ENCODE peak calls at places on chromosomes 3 and 15, in five cellular contexts. J is C1 segment of cervical spinal cord; U is GM12865; K is activated CD4-positive, alpha-beta T cell treated with anti-CD3 and anti-CD28 coated beads, Interleukin-2, amount 50 U/mL, for 48 hours; L is adipocyte. A is an unnamed sample.

GRCh38 chr3:62373215-62373614 is at the start of gene FEZF2:
- DNase-seq in J (no peak), U (no peak), K (no peak), L (no peak), A (no peak)

GRCh38 chr3:145942052-145942451 is 218.9 kb downstream of the PLOD2 start:
- DNase-seq in J (no peak), U (no peak), K (no peak), L (no peak), A (no peak)

GRCh38 chr3:141050913-141051632 is at the start of gene SPSB4:
- DNase-seq in J (no peak), U (no peak), K (peak; percentile 39), L (peak; percentile 67), A (no peak)

GRCh38 chr3:194310516-194310915 is 40.6 kb downstream of the CPN2 start:
- DNase-seq in J (no peak), U (no peak), K (no peak), L (no peak), A (no peak)

GRCh38 chr15:29698030-29698701 is 124.1 kb downstream of the TJP1 start:
- DNase-seq in J (no peak), U (no peak), K (no peak), L (peak; percentile 15), A (no peak)

GRCh38 chr15:70049115-70049514 is 48.6 kb downstream of the TLE3 start:
- DNase-seq in J (no peak), U (no peak), K (no peak), L (no peak), A (no peak)

GRCh38 chr3:145070795-145071194 is 1090.2 kb downstream of the PLOD2 start:
- DNase-seq in J (no peak), U (no peak), K (no peak), L (no peak), A (no peak)

GRCh38 chr15:47351501-47351900 is 365.8 kb upstream of the SEMA6D start:
- DNase-seq in J (no peak), U (no peak), K (no peak), L (no peak), A (no peak)

GRCh38 chr3:115236496-115236895 is 89.4 kb upstream of the ZBTB20 start:
- DNase-seq in J (no peak), U (no peak), K (no peak), L (no peak), A (no peak)

GRCh38 chr3:151067158-151067557 is 18.3 kb upstream of the MED12L start:
- DNase-seq in J (no peak), U (peak; percentile 45), K (no peak), L (no peak), A (no peak)

GRCh38 chr3:45473841-45474240 is 85.5 kb downstream of the LARS2 start:
- DNase-seq in J (no peak), U (peak; percentile 14), K (no peak), L (peak; percentile 92), A (peak; percentile 72)

GRCh38 chr15:41969851-41970431 is 2.4 kb downstream of the EHD4 start:
- DNase-seq in J (no peak), U (peak; percentile 91), K (peak; percentile 25), L (no peak), A (no peak)

GRCh38 chr3:186938716-186939115 is 8.4 kb downstream of the ST6GAL1 start:
- DNase-seq in J (no peak), U (no peak), K (no peak), L (no peak), A (no peak)

GRCh38 chr3:180116203-180116602 is 79.5 kb upstream of the PEX5L start:
- DNase-seq in J (no peak), U (no peak), K (no peak), L (no peak), A (no peak)

GRCh38 chr15:91151781-91152563 is 51.9 kb downstream of the SV2B start:
- DNase-seq in J (no peak), U (no peak), K (no peak), L (no peak), A (no peak)

GRCh38 chr3:185070491-185071335 is 82.1 kb downstream of the C3orf70 start:
- DNase-seq in J (no peak), U (peak; percentile 12), K (no peak), L (peak; percentile 16), A (no peak)

GRCh38 chr3:88195951-88196434 is 46.2 kb downstream of the C3orf38 start:
- DNase-seq in J (no peak), U (no peak), K (peak; percentile 37), L (no peak), A (no peak)

GRCh38 chr3:41182504-41183059 is 16.7 kb upstream of the CTNNB1 start:
- DNase-seq in J (no peak), U (no peak), K (no peak), L (no peak), A (no peak)

GRCh38 chr15:72358532-72359180 is 17.2 kb downstream of the HEXA start:
- DNase-seq in J (no peak), U (peak; percentile 75), K (peak; percentile 7), L (peak; percentile 81), A (peak; percentile 54)

GRCh38 chr3:49841806-49842205 is 14.6 kb downstream of the TRAIP start:
- DNase-seq in J (no peak), U (no peak), K (no peak), L (no peak), A (no peak)

GRCh38 chr3:103127116-103127630 is 692.4 kb downstream of the ZPLD1 start:
- DNase-seq in J (no peak), U (peak; percentile 30), K (no peak), L (no peak), A (no peak)

GRCh38 chr3:66450389-66451022 is 50.3 kb downstream of the LRIG1 start:
- DNase-seq in J (peak; percentile 60), U (no peak), K (no peak), L (peak; percentile 70), A (no peak)

GRCh38 chr3:42114130-42114529 is 23.0 kb downstream of the TRAK1 start:
- DNase-seq in J (no peak), U (no peak), K (no peak), L (no peak), A (no peak)

GRCh38 chr3:198027799-198028390 is 67.9 kb downstream of the LMLN start:
- DNase-seq in J (no peak), U (no peak), K (no peak), L (no peak), A (no peak)

GRCh38 chr3:120559228-120560061 is 36.7 kb upstream of the NDUFB4 start:
- DNase-seq in J (peak; percentile 64), U (no peak), K (no peak), L (peak; percentile 55), A (no peak)

GRCh38 chr15:80801891-80802680 is 22.9 kb downstream of the CEMIP start:
- DNase-seq in J (no peak), U (no peak), K (no peak), L (no peak), A (no peak)

GRCh38 chr3:191255156-191255555 is 56.1 kb downstream of the OSTN start:
- DNase-seq in J (no peak), U (no peak), K (no peak), L (no peak), A (no peak)

A was measured in AG09319.